ENCODE peak calls at places on chromosome 3, in eight cellular contexts. H is H9, Y is GM20000, B is coronary artery, V is astrocyte of the spinal cord, O is lower lobe of right lung, D is fibroblast of the aortic adventitia, X is upper lobe of right lung. K is an unnamed sample.

GRCh38 chr3:150177673-150178378 is 207.1 kb upstream of the PFN2 start:
- DNase-seq in B (no peak), Y (no peak), D (peak; percentile 59), O (no peak), X (no peak), V (peak; percentile 74), H (no peak), K (no peak)

GRCh38 chr3:45860481-45860880 is 18.6 kb upstream of the LZTFL1 start:
- DNase-seq in B (no peak), V (no peak), Y (no peak), D (no peak), H (no peak), O (no peak), X (no peak), K (no peak)

GRCh38 chr3:173945081-173945652 is 547.6 kb downstream of the NLGN1 start:
- DNase-seq in D (no peak), B (no peak), H (no peak), X (no peak), V (no peak), O (no peak), Y (no peak), K (no peak)

GRCh38 chr3:66693461-66693912 is 192.7 kb upstream of the LRIG1 start:
- DNase-seq in X (no peak), O (no peak), V (peak; percentile 43), B (no peak), Y (no peak), H (no peak), D (peak; percentile 22), K (no peak)

GRCh38 chr3:164418426-164418825 is 659.9 kb downstream of the SI start:
- DNase-seq in Y (no peak), X (no peak), O (no peak), D (no peak), V (peak; percentile 24), B (no peak), H (no peak), K (no peak)

GRCh38 chr3:120838441-120839091 is 69.4 kb upstream of the STXBP5L start:
- DNase-seq in H (no peak), V (no peak), B (no peak), D (no peak), Y (no peak), X (no peak), O (no peak), K (no peak)

GRCh38 chr3:134376786-134377431 is 2.7 kb upstream of the AMOTL2 start:
- DNase-seq in Y (no peak), D (no peak), H (no peak), V (no peak), B (no peak), O (no peak), X (peak; percentile 54), K (no peak)

GRCh38 chr3:32077260-32078084 is 28.9 kb upstream of the GPD1L start:
- DNase-seq in D (no peak), Y (no peak), B (no peak), O (no peak), H (no peak), X (no peak), V (no peak), K (no peak)

GRCh38 chr3:176814252-176814651 is 383.0 kb downstream of the TBL1XR1 start:
- DNase-seq in V (peak; percentile 51), B (no peak), X (no peak), D (peak; percentile 5), Y (peak; percentile 54), H (peak; percentile 91), O (peak; percentile 43), K (no peak)

GRCh38 chr3:184419171-184419570 is 39.3 kb downstream of the CHRD start:
- DNase-seq in D (no peak), Y (no peak), O (no peak), X (peak; percentile 27), B (no peak), V (no peak), H (peak; percentile 28), K (no peak)

GRCh38 chr3:186938716-186939115 is 8.4 kb downstream of the ST6GAL1 start:
- DNase-seq in X (no peak), Y (no peak), O (no peak), D (peak; percentile 61), V (no peak), B (peak; percentile 81), H (no peak), K (no peak)

GRCh38 chr3:154795582-154795981 is 284.5 kb upstream of the MME start:
- DNase-seq in D (peak; percentile 79), V (peak; percentile 91), Y (no peak), X (no peak), B (no peak), H (no peak), O (no peak), K (no peak)

GRCh38 chr3:31534036-31534435 is 1.3 kb downstream of the STT3B start:
- DNase-seq in D (peak; percentile 29), X (no peak), Y (no peak), O (no peak), H (no peak), B (no peak), V (no peak), K (no peak)

GRCh38 chr3:30914696-30915095 is 20.2 kb upstream of the GADL1 start:
- DNase-seq in B (no peak), V (no peak), O (no peak), X (no peak), D (no peak), Y (no peak), H (no peak), K (no peak)

GRCh38 chr3:180358179-180358578 is 243.8 kb upstream of the TTC14 start:
- DNase-seq in Y (no peak), X (no peak), B (no peak), V (peak; percentile 27), O (no peak), D (peak; percentile 54), H (no peak), K (no peak)

GRCh38 chr3:32817195-32817560 is 619 bp upstream of the TRIM71 start:
- DNase-seq in O (no peak), V (no peak), Y (peak; percentile 60), D (no peak), H (no peak), X (peak; percentile 73), B (no peak), K (no peak)

GRCh38 chr3:43584043-43584826 is 37.6 kb downstream of the ANO10 start:
- DNase-seq in Y (no peak), H (no peak), X (no peak), V (peak; percentile 30), D (peak; percentile 13), O (no peak), B (no peak), K (no peak)

GRCh38 chr3:30664884-30665283 is 58.5 kb downstream of the TGFBR2 start:
- DNase-seq in O (no peak), B (no peak), H (no peak), V (no peak), Y (no peak), X (no peak), D (no peak), K (no peak)

GRCh38 chr3:186251948-186252619 is 110.0 kb downstream of the DGKG start:
- DNase-seq in H (no peak), D (no peak), X (no peak), B (peak; percentile 62), Y (no peak), V (no peak), O (no peak), K (no peak)

GRCh38 chr3:99875573-99875924 is 57.9 kb downstream of the CMSS1 start:
- DNase-seq in B (no peak), O (no peak), X (no peak), Y (no peak), V (peak; percentile 75), H (no peak), D (peak; percentile 87), K (no peak)

GRCh38 chr3:119443179-119443578 is 20.2 kb downstream of the TMEM39A start:
- DNase-seq in B (no peak), Y (no peak), V (no peak), H (no peak), O (no peak), X (no peak), D (no peak), K (no peak)

GRCh38 chr3:184380627-184381260 is 890 bp downstream of the CHRD start:
- DNase-seq in B (no peak), V (no peak), Y (peak; percentile 57), O (no peak), H (no peak), X (no peak), D (no peak), K (no peak)

GRCh38 chr3:114841515-114841914 is 305.6 kb downstream of the ZBTB20 start:
- DNase-seq in H (no peak), D (no peak), X (no peak), Y (no peak), O (no peak), V (peak; percentile 17), B (no peak), K (no peak)

GRCh38 chr3:71859128-71859519 is 74.2 kb upstream of the PROK2 start:
- DNase-seq in Y (no peak), X (no peak), B (no peak), D (peak; percentile 10), H (no peak), V (no peak), O (no peak), K (no peak)
- TF ChIP-seq CTCF in Y (no peak), X (peak; percentile 42), B (no peak), D (no peak), H (peak; percentile 79), V (peak; percentile 5), O (peak; percentile 36), K (peak; percentile 36)

GRCh38 chr3:146222204-146223046 is 28.5 kb downstream of the PLSCR4 start:
- DNase-seq in V (peak; percentile 33), D (peak; percentile 44), O (no peak), B (no peak), Y (no peak), H (peak; percentile 72), X (no peak), K (no peak)
- TF ChIP-seq CTCF in V (no peak), D (no peak), O (no peak), B (no peak), Y (no peak), H (peak; percentile 56), X (no peak), K (no peak)

DNA sequence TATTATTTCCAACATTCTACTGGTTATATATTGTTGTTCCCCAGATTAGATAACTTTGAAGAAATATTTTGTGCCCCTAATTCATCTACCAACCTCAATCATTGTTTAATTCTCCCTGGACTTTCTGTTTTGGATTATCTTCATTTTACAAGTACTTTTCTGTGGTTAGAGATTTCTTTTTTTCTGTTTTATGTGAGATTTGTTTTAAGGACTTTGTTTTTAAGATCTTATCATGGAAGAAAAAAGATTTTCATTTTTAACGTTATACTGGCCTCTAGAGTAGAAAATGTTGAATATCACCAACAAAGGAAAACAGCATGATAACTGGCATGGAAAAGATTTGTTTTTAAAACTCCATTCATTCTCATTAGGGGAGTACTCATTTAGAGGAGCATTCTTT is 210.9 kb upstream of the KCNMB2 start:
- DNase-seq in B (no peak), D (peak; percentile 84), O (no peak), X (no peak), H (no peak), Y (no peak), V (peak; percentile 77), K (no peak)
- TF ChIP-seq CTCF in B (peak; percentile 20), D (peak; percentile 50), O (peak; percentile 39), X (peak; percentile 50), H (peak; percentile 56), Y (no peak), V (peak; percentile 41), K (peak; percentile 72)

GRCh38 chr3:10693457-10693856 is 122.6 kb upstream of the SLC6A11 start:
- DNase-seq in O (no peak), B (no peak), Y (no peak), X (no peak), H (no peak), D (peak; percentile 6), V (no peak), K (no peak)
- TF ChIP-seq CTCF in O (no peak), B (no peak), Y (no peak), X (no peak), H (peak; percentile 53), D (peak; percentile 9), V (peak; percentile 37), K (no peak)

K was measured in PC-9.